ENCODE peak calls at places on chromosomes 16 and 17, in ten cellular contexts. One of them, this sample, is unnamed.
A peak's percentile ranks its signal among the peaks of the same experiment; 100 is the strongest.

GRCh38 chr17:34314279-34314678 is 5.0 kb upstream of the CCL8 start:
- DNase-seq in CD8-positive, alpha-beta memory T cell: no peak
- DNase-seq in HCT116: no peak
- DNase-seq in GM23338: no peak
- DNase-seq in dorsolateral prefrontal cortex: no peak
- DNase-seq in naive thymus-derived CD4-positive, alpha-beta T cell: no peak
- DNase-seq in tibial artery: peak; percentile 52
- DNase-seq in substantia nigra: no peak
- DNase-seq in uterus: peak; percentile 37
- DNase-seq in cardiac muscle cell: no peak
- DNase-seq in this sample: no peak

GRCh38 chr16:6104423-6104822 is 1006.8 kb upstream of the EEF2KMT start:
- DNase-seq in CD8-positive, alpha-beta memory T cell: no peak
- DNase-seq in HCT116: no peak
- DNase-seq in GM23338: no peak
- DNase-seq in dorsolateral prefrontal cortex: no peak
- DNase-seq in naive thymus-derived CD4-positive, alpha-beta T cell: no peak
- DNase-seq in tibial artery: no peak
- DNase-seq in substantia nigra: no peak
- DNase-seq in uterus: no peak
- DNase-seq in cardiac muscle cell: no peak
- DNase-seq in this sample: no peak

GRCh38 chr17:50127661-50128361 is 2.1 kb downstream of the SAMD14 start:
- DNase-seq in CD8-positive, alpha-beta memory T cell: no peak
- DNase-seq in HCT116: no peak
- DNase-seq in GM23338: peak; percentile 55
- DNase-seq in dorsolateral prefrontal cortex: no peak
- DNase-seq in naive thymus-derived CD4-positive, alpha-beta T cell: no peak
- DNase-seq in tibial artery: no peak
- DNase-seq in substantia nigra: no peak
- DNase-seq in uterus: no peak
- DNase-seq in cardiac muscle cell: no peak
- DNase-seq in this sample: no peak

GRCh38 chr17:37614391-37614790 is 5.2 kb upstream of the SYNRG start:
- DNase-seq in CD8-positive, alpha-beta memory T cell: no peak
- DNase-seq in HCT116: no peak
- DNase-seq in GM23338: no peak
- DNase-seq in dorsolateral prefrontal cortex: no peak
- DNase-seq in naive thymus-derived CD4-positive, alpha-beta T cell: no peak
- DNase-seq in tibial artery: no peak
- DNase-seq in substantia nigra: no peak
- DNase-seq in uterus: no peak
- DNase-seq in cardiac muscle cell: no peak
- DNase-seq in this sample: no peak

GRCh38 chr17:35540589-35541404 is 3.3 kb upstream of the SLFN12L start:
- DNase-seq in CD8-positive, alpha-beta memory T cell: peak; percentile 58
- DNase-seq in HCT116: no peak
- DNase-seq in GM23338: no peak
- DNase-seq in dorsolateral prefrontal cortex: no peak
- DNase-seq in naive thymus-derived CD4-positive, alpha-beta T cell: peak; percentile 36
- DNase-seq in tibial artery: peak; percentile 51
- DNase-seq in substantia nigra: no peak
- DNase-seq in uterus: no peak
- DNase-seq in cardiac muscle cell: no peak
- DNase-seq in this sample: no peak

GRCh38 chr16:53985865-53986264 is 281.9 kb downstream of the FTO start:
- DNase-seq in CD8-positive, alpha-beta memory T cell: no peak
- DNase-seq in HCT116: no peak
- DNase-seq in GM23338: no peak
- DNase-seq in dorsolateral prefrontal cortex: no peak
- DNase-seq in naive thymus-derived CD4-positive, alpha-beta T cell: no peak
- DNase-seq in tibial artery: no peak
- DNase-seq in substantia nigra: no peak
- DNase-seq in uterus: no peak
- DNase-seq in cardiac muscle cell: no peak
- DNase-seq in this sample: no peak

GRCh38 chr17:78343099-78343432 is 16.8 kb downstream of the SOCS3 start:
- DNase-seq in CD8-positive, alpha-beta memory T cell: no peak
- DNase-seq in HCT116: peak; percentile 45
- DNase-seq in GM23338: peak; percentile 72
- DNase-seq in dorsolateral prefrontal cortex: no peak
- DNase-seq in naive thymus-derived CD4-positive, alpha-beta T cell: no peak
- DNase-seq in tibial artery: peak; percentile 82
- DNase-seq in substantia nigra: no peak
- DNase-seq in uterus: peak; percentile 81
- DNase-seq in cardiac muscle cell: no peak
- DNase-seq in this sample: no peak

GRCh38 chr17:7842380-7842949 is 8.4 kb downstream of the KDM6B start:
- DNase-seq in CD8-positive, alpha-beta memory T cell: peak; percentile 99
- DNase-seq in HCT116: no peak
- DNase-seq in GM23338: no peak
- DNase-seq in dorsolateral prefrontal cortex: peak; percentile 66
- DNase-seq in naive thymus-derived CD4-positive, alpha-beta T cell: peak; percentile 86
- DNase-seq in tibial artery: peak; percentile 83
- DNase-seq in substantia nigra: peak; percentile 54
- DNase-seq in uterus: peak; percentile 78
- DNase-seq in cardiac muscle cell: no peak
- DNase-seq in this sample: peak; percentile 81

GRCh38 chr17:4514206-4514605 is 15.5 kb downstream of the SPNS2 start:
- DNase-seq in CD8-positive, alpha-beta memory T cell: no peak
- DNase-seq in HCT116: no peak
- DNase-seq in GM23338: peak; percentile 56
- DNase-seq in dorsolateral prefrontal cortex: no peak
- DNase-seq in naive thymus-derived CD4-positive, alpha-beta T cell: no peak
- DNase-seq in tibial artery: no peak
- DNase-seq in substantia nigra: no peak
- DNase-seq in uterus: no peak
- DNase-seq in cardiac muscle cell: peak; percentile 61
- DNase-seq in this sample: no peak

GRCh38 chr17:4511199-4511932 is 12.7 kb downstream of the SPNS2 start:
- DNase-seq in CD8-positive, alpha-beta memory T cell: no peak
- DNase-seq in HCT116: no peak
- DNase-seq in GM23338: no peak
- DNase-seq in dorsolateral prefrontal cortex: no peak
- DNase-seq in naive thymus-derived CD4-positive, alpha-beta T cell: no peak
- DNase-seq in tibial artery: no peak
- DNase-seq in substantia nigra: no peak
- DNase-seq in uterus: no peak
- DNase-seq in cardiac muscle cell: no peak
- DNase-seq in this sample: no peak

GRCh38 chr17:4514779-4515178 is 16.1 kb downstream of the SPNS2 start:
- DNase-seq in CD8-positive, alpha-beta memory T cell: no peak
- DNase-seq in HCT116: no peak
- DNase-seq in GM23338: no peak
- DNase-seq in dorsolateral prefrontal cortex: no peak
- DNase-seq in naive thymus-derived CD4-positive, alpha-beta T cell: no peak
- DNase-seq in tibial artery: no peak
- DNase-seq in substantia nigra: no peak
- DNase-seq in uterus: no peak
- DNase-seq in cardiac muscle cell: no peak
- DNase-seq in this sample: no peak

GRCh38 chr17:4512156-4513112 is 13.8 kb downstream of the SPNS2 start:
- DNase-seq in CD8-positive, alpha-beta memory T cell: no peak
- DNase-seq in HCT116: no peak
- DNase-seq in GM23338: no peak
- DNase-seq in dorsolateral prefrontal cortex: no peak
- DNase-seq in naive thymus-derived CD4-positive, alpha-beta T cell: no peak
- DNase-seq in tibial artery: no peak
- DNase-seq in substantia nigra: no peak
- DNase-seq in uterus: no peak
- DNase-seq in cardiac muscle cell: no peak
- DNase-seq in this sample: no peak

DNA sequence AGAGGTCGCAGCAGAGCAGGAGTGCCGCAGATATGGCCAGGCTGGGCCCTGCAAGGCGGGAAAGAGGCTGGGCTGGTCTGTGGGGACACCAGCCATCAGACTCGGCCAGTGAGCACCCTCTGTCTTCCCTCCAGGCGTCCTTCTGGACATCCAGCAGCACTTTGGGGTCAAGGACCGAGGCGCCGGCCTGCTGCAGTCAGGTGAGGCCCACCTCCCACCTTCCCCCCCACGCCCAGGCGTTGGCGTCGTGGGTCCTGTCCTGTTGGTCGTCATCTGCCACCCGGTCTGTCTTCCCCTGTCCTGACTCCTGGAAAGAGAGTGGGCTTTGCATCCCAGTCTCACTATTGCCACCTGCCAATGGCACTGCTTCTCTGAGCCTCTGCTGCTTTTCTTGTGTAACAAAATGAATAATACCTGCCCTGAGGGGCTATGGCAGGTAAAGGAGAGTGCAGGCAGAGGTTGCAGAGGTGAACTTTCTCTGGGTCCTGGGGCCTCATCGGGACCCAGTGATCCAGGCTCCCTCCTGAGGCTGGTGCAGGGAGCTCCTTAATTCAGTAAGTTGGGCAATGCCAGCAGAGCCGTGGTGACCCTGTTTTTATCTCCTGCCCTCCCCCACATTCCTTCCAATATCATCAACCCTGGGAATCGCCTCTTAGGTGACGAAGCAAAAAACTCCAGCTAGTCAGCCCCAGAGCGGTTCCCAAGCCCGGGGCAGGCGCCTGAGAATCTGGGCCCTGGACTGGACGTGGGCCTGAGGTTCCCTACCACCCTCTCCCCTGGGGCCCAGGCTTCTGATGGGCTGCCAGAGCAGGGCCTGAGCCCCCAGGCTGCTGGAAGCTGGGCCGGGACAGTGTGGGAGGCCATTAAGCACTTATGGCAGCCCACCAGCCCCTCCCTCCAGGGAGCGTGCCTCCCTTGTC is 14.7 kb downstream of the SPNS2 start:
- DNase-seq in CD8-positive, alpha-beta memory T cell: no peak
- DNase-seq in HCT116: no peak
- DNase-seq in GM23338: no peak
- DNase-seq in dorsolateral prefrontal cortex: no peak
- DNase-seq in naive thymus-derived CD4-positive, alpha-beta T cell: no peak
- DNase-seq in tibial artery: no peak
- DNase-seq in substantia nigra: no peak
- DNase-seq in uterus: no peak
- DNase-seq in cardiac muscle cell: no peak
- DNase-seq in this sample: no peak
- H3K27ac ChIP-seq in CD8-positive, alpha-beta memory T cell: no peak overlapping the region
- H3K27ac ChIP-seq in HCT116: no peak overlapping the region
- H3K27ac ChIP-seq in GM23338: no peak overlapping the region
- H3K27ac ChIP-seq in dorsolateral prefrontal cortex: no peak overlapping the region
- H3K27ac ChIP-seq in naive thymus-derived CD4-positive, alpha-beta T cell: no peak overlapping the region
- H3K27ac ChIP-seq in tibial artery: no peak overlapping the region
- H3K27ac ChIP-seq in substantia nigra: peak overlapping the region; percentile 66
- H3K27ac ChIP-seq in uterus: no peak overlapping the region
- H3K27ac ChIP-seq in cardiac muscle cell: no peak overlapping the region
- H3K27ac ChIP-seq in this sample: no peak overlapping the region

GRCh38 chr17:45135978-45136791 is 698 bp downstream of the ACBD4 start:
- DNase-seq in CD8-positive, alpha-beta memory T cell: peak; percentile 48
- DNase-seq in HCT116: no peak
- DNase-seq in GM23338: no peak
- DNase-seq in dorsolateral prefrontal cortex: no peak
- DNase-seq in naive thymus-derived CD4-positive, alpha-beta T cell: no peak
- DNase-seq in tibial artery: no peak
- DNase-seq in substantia nigra: no peak
- DNase-seq in uterus: no peak
- DNase-seq in cardiac muscle cell: no peak
- DNase-seq in this sample: no peak
- H3K27ac ChIP-seq in CD8-positive, alpha-beta memory T cell: peak overlapping the region; percentile 43
- H3K27ac ChIP-seq in HCT116: peak overlapping the region; percentile 38
- H3K27ac ChIP-seq in GM23338: no peak overlapping the region
- H3K27ac ChIP-seq in dorsolateral prefrontal cortex: peak overlapping the region; percentile 79
- H3K27ac ChIP-seq in naive thymus-derived CD4-positive, alpha-beta T cell: peak overlapping the region; percentile 76
- H3K27ac ChIP-seq in tibial artery: peak overlapping the region; percentile 84
- H3K27ac ChIP-seq in substantia nigra: peak overlapping the region; percentile 69
- H3K27ac ChIP-seq in uterus: peak overlapping the region; percentile 94
- H3K27ac ChIP-seq in cardiac muscle cell: no peak overlapping the region
- H3K27ac ChIP-seq in this sample: peak overlapping the region; percentile 75

DNA sequence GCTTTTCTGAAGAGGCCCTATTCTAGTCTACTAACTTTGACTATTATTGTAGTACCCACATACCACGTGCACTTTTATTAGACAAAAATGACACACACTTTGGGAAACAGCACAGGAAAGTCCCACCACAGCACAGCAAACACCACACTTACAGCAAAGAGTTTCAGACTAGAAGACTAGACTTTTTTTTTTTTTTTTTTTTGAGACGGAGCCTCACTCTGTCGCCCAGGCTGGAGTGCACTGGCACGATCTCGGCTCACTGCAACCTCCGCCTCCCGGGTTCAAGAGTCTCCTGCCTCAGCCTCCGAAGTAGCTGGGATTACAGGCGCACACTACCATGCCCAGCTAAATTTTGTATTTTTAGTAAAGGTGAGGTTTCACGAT is 20.1 kb downstream of the YWHAE start:
- DNase-seq in CD8-positive, alpha-beta memory T cell: peak; percentile 50
- DNase-seq in HCT116: no peak
- DNase-seq in GM23338: no peak
- DNase-seq in dorsolateral prefrontal cortex: no peak
- DNase-seq in naive thymus-derived CD4-positive, alpha-beta T cell: no peak
- DNase-seq in tibial artery: no peak
- DNase-seq in substantia nigra: no peak
- DNase-seq in uterus: no peak
- DNase-seq in cardiac muscle cell: no peak
- DNase-seq in this sample: no peak
- H3K27ac ChIP-seq in CD8-positive, alpha-beta memory T cell: no peak overlapping the region
- H3K27ac ChIP-seq in HCT116: no peak overlapping the region
- H3K27ac ChIP-seq in GM23338: no peak overlapping the region
- H3K27ac ChIP-seq in dorsolateral prefrontal cortex: peak overlapping the region; percentile 42
- H3K27ac ChIP-seq in naive thymus-derived CD4-positive, alpha-beta T cell: no peak overlapping the region
- H3K27ac ChIP-seq in tibial artery: peak overlapping the region; percentile 46
- H3K27ac ChIP-seq in substantia nigra: peak overlapping the region; percentile 38
- H3K27ac ChIP-seq in uterus: peak overlapping the region; percentile 83
- H3K27ac ChIP-seq in cardiac muscle cell: peak overlapping the region; percentile 69
- H3K27ac ChIP-seq in this sample: no peak overlapping the region

GRCh38 chr16:89712476-89712805 is 8.3 kb downstream of the VPS9D1 start:
- DNase-seq in CD8-positive, alpha-beta memory T cell: no peak
- DNase-seq in HCT116: no peak
- DNase-seq in GM23338: no peak
- DNase-seq in dorsolateral prefrontal cortex: no peak
- DNase-seq in naive thymus-derived CD4-positive, alpha-beta T cell: no peak
- DNase-seq in tibial artery: no peak
- DNase-seq in substantia nigra: no peak
- DNase-seq in uterus: no peak
- DNase-seq in cardiac muscle cell: no peak
- DNase-seq in this sample: no peak

GRCh38 chr16:89709166-89709565 is 7.7 kb upstream of the SPATA2L start:
- DNase-seq in CD8-positive, alpha-beta memory T cell: no peak
- DNase-seq in HCT116: no peak
- DNase-seq in GM23338: peak; percentile 81
- DNase-seq in dorsolateral prefrontal cortex: no peak
- DNase-seq in naive thymus-derived CD4-positive, alpha-beta T cell: no peak
- DNase-seq in tibial artery: no peak
- DNase-seq in substantia nigra: no peak
- DNase-seq in uterus: no peak
- DNase-seq in cardiac muscle cell: no peak
- DNase-seq in this sample: no peak

GRCh38 chr16:89709716-89710480 is 8.4 kb upstream of the SPATA2L start:
- DNase-seq in CD8-positive, alpha-beta memory T cell: no peak
- DNase-seq in HCT116: no peak
- DNase-seq in GM23338: no peak
- DNase-seq in dorsolateral prefrontal cortex: no peak
- DNase-seq in naive thymus-derived CD4-positive, alpha-beta T cell: no peak
- DNase-seq in tibial artery: no peak
- DNase-seq in substantia nigra: no peak
- DNase-seq in uterus: no peak
- DNase-seq in cardiac muscle cell: no peak
- DNase-seq in this sample: no peak

GRCh38 chr16:89710709-89711564 is 9.4 kb upstream of the SPATA2L start:
- DNase-seq in CD8-positive, alpha-beta memory T cell: no peak
- DNase-seq in HCT116: no peak
- DNase-seq in GM23338: peak; percentile 64
- DNase-seq in dorsolateral prefrontal cortex: no peak
- DNase-seq in naive thymus-derived CD4-positive, alpha-beta T cell: no peak
- DNase-seq in tibial artery: no peak
- DNase-seq in substantia nigra: no peak
- DNase-seq in uterus: no peak
- DNase-seq in cardiac muscle cell: no peak
- DNase-seq in this sample: no peak

GRCh38 chr16:89711601-89712475 is 8.9 kb downstream of the VPS9D1 start:
- DNase-seq in CD8-positive, alpha-beta memory T cell: peak; percentile 79
- DNase-seq in HCT116: peak; percentile 73
- DNase-seq in GM23338: peak; percentile 82
- DNase-seq in dorsolateral prefrontal cortex: no peak
- DNase-seq in naive thymus-derived CD4-positive, alpha-beta T cell: peak; percentile 67
- DNase-seq in tibial artery: no peak
- DNase-seq in substantia nigra: no peak
- DNase-seq in uterus: no peak
- DNase-seq in cardiac muscle cell: peak; percentile 71
- DNase-seq in this sample: no peak
- H3K27ac ChIP-seq in CD8-positive, alpha-beta memory T cell: peak overlapping the region; percentile 43
- H3K27ac ChIP-seq in HCT116: peak overlapping the region; percentile 83
- H3K27ac ChIP-seq in GM23338: no peak overlapping the region
- H3K27ac ChIP-seq in dorsolateral prefrontal cortex: no peak overlapping the region
- H3K27ac ChIP-seq in naive thymus-derived CD4-positive, alpha-beta T cell: peak overlapping the region; percentile 58
- H3K27ac ChIP-seq in tibial artery: no peak overlapping the region
- H3K27ac ChIP-seq in substantia nigra: no peak overlapping the region
- H3K27ac ChIP-seq in uterus: no peak overlapping the region
- H3K27ac ChIP-seq in cardiac muscle cell: no peak overlapping the region
- H3K27ac ChIP-seq in this sample: no peak overlapping the region